ENCODE peak calls at places on chromosomes 3 and 15, in six cellular contexts. One of them, this sample, is unnamed.
A peak's percentile ranks its signal among the peaks of the same experiment; 100 is the strongest.

GRCh38 chr3:131582438-131582837 is 79.7 kb upstream of the MRPL3 start:
- DNase-seq in GM12878: no peak
- DNase-seq in H1: no peak
- DNase-seq in HepG2: no peak
- DNase-seq in SK-N-SH: no peak
- DNase-seq in K562: peak; percentile 53
- DNase-seq in this sample: no peak

GRCh38 chr3:73546961-73547360 is 77.8 kb downstream of the PDZRN3 start:
- DNase-seq in SK-N-SH: no peak
- DNase-seq in K562: no peak
- DNase-seq in GM12878: no peak
- DNase-seq in HepG2: no peak
- DNase-seq in H1: no peak
- DNase-seq in this sample: no peak

GRCh38 chr15:99409097-99409473 is 156.7 kb upstream of the MEF2A start:
- DNase-seq in GM12878: no peak
- DNase-seq in K562: no peak
- DNase-seq in HepG2: peak; percentile 66
- DNase-seq in SK-N-SH: peak; percentile 70
- DNase-seq in H1: peak; percentile 58
- DNase-seq in this sample: peak; percentile 38

GRCh38 chr15:98855067-98855814 is 152.4 kb downstream of the PGPEP1L start:
- DNase-seq in H1: no peak
- DNase-seq in GM12878: no peak
- DNase-seq in HepG2: no peak
- DNase-seq in SK-N-SH: no peak
- DNase-seq in K562: no peak
- DNase-seq in this sample: no peak

GRCh38 chr3:131231710-131232348 is 149.7 kb upstream of the NUDT16 start:
- DNase-seq in HepG2: peak; percentile 2
- DNase-seq in GM12878: no peak
- DNase-seq in H1: no peak
- DNase-seq in SK-N-SH: peak; percentile 9
- DNase-seq in K562: no peak
- DNase-seq in this sample: no peak

GRCh38 chr15:53872410-53872809 is 105.8 kb upstream of the UNC13C start:
- DNase-seq in HepG2: no peak
- DNase-seq in SK-N-SH: no peak
- DNase-seq in K562: no peak
- DNase-seq in GM12878: no peak
- DNase-seq in H1: no peak
- DNase-seq in this sample: no peak

GRCh38 chr15:59812185-59812870 is 123.2 kb upstream of the BNIP2 start:
- DNase-seq in H1: no peak
- DNase-seq in HepG2: no peak
- DNase-seq in GM12878: no peak
- DNase-seq in K562: no peak
- DNase-seq in SK-N-SH: no peak
- DNase-seq in this sample: no peak

GRCh38 chr3:156723182-156723619 is 48.8 kb downstream of the TIPARP start:
- DNase-seq in K562: no peak
- DNase-seq in H1: no peak
- DNase-seq in HepG2: no peak
- DNase-seq in GM12878: no peak
- DNase-seq in SK-N-SH: no peak
- DNase-seq in this sample: no peak

GRCh38 chr3:124780767-124781485 is 50.7 kb downstream of the UMPS start:
- DNase-seq in HepG2: no peak
- DNase-seq in GM12878: no peak
- DNase-seq in SK-N-SH: peak; percentile 41
- DNase-seq in H1: no peak
- DNase-seq in K562: no peak
- DNase-seq in this sample: no peak

GRCh38 chr15:76163429-76164020 is 103.7 kb downstream of the TMEM266 start:
- DNase-seq in HepG2: peak; percentile 43
- DNase-seq in SK-N-SH: peak; percentile 50
- DNase-seq in GM12878: no peak
- DNase-seq in K562: no peak
- DNase-seq in H1: no peak
- DNase-seq in this sample: no peak

GRCh38 chr3:161637559-161637958 is 141.0 kb downstream of the OTOL1 start:
- DNase-seq in GM12878: no peak
- DNase-seq in SK-N-SH: no peak
- DNase-seq in K562: no peak
- DNase-seq in HepG2: no peak
- DNase-seq in H1: no peak
- DNase-seq in this sample: no peak

GRCh38 chr3:101936419-101937331 is 87.4 kb downstream of the NFKBIZ start:
- DNase-seq in HepG2: no peak
- DNase-seq in GM12878: peak; percentile 95
- DNase-seq in SK-N-SH: no peak
- DNase-seq in H1: no peak
- DNase-seq in K562: no peak
- DNase-seq in this sample: no peak

GRCh38 chr3:182385356-182385755 is 407.9 kb upstream of the ATP11B start:
- DNase-seq in HepG2: no peak
- DNase-seq in SK-N-SH: no peak
- DNase-seq in K562: no peak
- DNase-seq in H1: no peak
- DNase-seq in GM12878: no peak
- DNase-seq in this sample: no peak
- TF ChIP-seq SIN3A in HepG2: no peak
- TF ChIP-seq SIN3A in SK-N-SH: no peak
- TF ChIP-seq SIN3A in K562: no peak
- TF ChIP-seq SIN3A in H1: no peak
- TF ChIP-seq SIN3A in GM12878: no peak
- TF ChIP-seq SIN3A in this sample: no peak

DNA sequence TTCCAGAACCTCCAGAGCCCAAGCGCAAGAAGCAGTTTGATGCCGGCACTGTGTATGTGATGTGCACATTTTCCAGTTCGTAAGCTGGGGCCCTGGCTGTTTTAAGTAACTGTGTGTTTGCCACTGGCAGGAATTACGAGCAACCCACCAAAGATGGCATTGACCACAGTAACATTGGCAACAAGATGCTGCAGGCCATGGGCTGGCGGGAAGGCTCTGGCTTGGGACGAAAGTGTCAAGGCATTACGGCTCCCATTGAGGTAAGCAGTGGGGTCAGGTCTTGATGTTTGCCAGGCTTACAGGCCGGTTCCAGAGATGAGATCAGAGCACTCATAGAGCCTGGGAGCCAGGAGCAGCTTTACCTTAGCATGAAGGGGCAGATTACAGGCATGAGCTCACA is 28.4 kb downstream of the RBM5 start:
- DNase-seq in H1: no peak
- DNase-seq in HepG2: no peak
- DNase-seq in SK-N-SH: no peak
- DNase-seq in GM12878: no peak
- DNase-seq in K562: no peak
- DNase-seq in this sample: no peak
- H4K20me1 ChIP-seq in H1: peaks cover 2% of the 10 kb centered on the region
- H4K20me1 ChIP-seq in HepG2: peaks cover 2% of the 10 kb centered on the region
- H4K20me1 ChIP-seq in SK-N-SH: peaks cover 23% of the 10 kb centered on the region
- H4K20me1 ChIP-seq in GM12878: peaks cover 7% of the 10 kb centered on the region
- H4K20me1 ChIP-seq in K562: peaks cover 11% of the 10 kb centered on the region
- H4K20me1 ChIP-seq in this sample: no peaks in the 10 kb centered on the region

DNA sequence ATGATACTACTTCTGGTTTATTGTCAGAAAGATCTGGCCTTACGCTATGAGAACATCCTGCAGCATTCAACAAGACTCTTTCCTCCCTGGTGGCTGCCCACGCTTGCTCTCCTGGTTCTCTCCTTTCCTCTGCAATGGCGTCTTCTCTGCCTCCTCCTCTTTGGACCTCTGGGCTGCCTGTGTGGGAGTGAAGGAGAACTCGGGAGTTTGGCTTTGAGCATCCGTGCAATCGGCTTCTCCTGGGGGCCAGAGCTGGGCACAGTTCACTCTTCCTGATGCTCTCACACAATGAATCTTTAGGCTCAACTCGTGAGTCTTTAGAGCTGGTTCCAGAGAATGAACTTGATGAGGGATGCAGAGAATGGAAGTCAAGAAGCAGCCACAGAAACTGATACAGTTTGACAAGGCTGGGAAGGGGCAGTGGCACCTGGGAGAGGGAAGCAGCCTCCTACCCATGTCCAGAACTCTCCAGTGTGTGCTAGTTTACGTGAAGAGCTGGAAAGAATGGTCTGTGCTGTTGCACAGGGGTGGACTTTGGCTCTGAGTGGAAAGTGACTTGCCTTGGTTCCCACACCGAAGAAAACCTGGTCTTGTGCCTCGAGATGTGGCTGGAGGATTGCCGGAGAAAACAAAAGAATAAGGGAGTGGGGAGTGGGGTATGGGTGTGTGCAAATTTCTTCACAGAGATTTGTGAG is 37.9 kb downstream of the RPLP1 start:
- DNase-seq in K562: no peak
- DNase-seq in H1: no peak
- DNase-seq in GM12878: no peak
- DNase-seq in HepG2: no peak
- DNase-seq in SK-N-SH: no peak
- DNase-seq in this sample: no peak
- TF ChIP-seq SIN3A in K562: no peak
- TF ChIP-seq SIN3A in H1: no peak
- TF ChIP-seq SIN3A in GM12878: no peak
- TF ChIP-seq SIN3A in HepG2: no peak
- TF ChIP-seq SIN3A in SK-N-SH: no peak
- TF ChIP-seq SIN3A in this sample: no peak

GRCh38 chr3:128071771-128072453 is 19.7 kb downstream of the SEC61A1 start:
- DNase-seq in H1: no peak
- DNase-seq in GM12878: no peak
- DNase-seq in K562: no peak
- DNase-seq in HepG2: no peak
- DNase-seq in SK-N-SH: no peak
- DNase-seq in this sample: no peak

GRCh38 chr3:128069271-128069670 is 17.0 kb downstream of the SEC61A1 start:
- DNase-seq in H1: no peak
- DNase-seq in HepG2: no peak
- DNase-seq in SK-N-SH: no peak
- DNase-seq in K562: no peak
- DNase-seq in GM12878: no peak
- DNase-seq in this sample: no peak

GRCh38 chr3:128072454-128073184 is 20.4 kb downstream of the SEC61A1 start:
- DNase-seq in H1: no peak
- DNase-seq in SK-N-SH: no peak
- DNase-seq in HepG2: no peak
- DNase-seq in K562: no peak
- DNase-seq in GM12878: no peak
- DNase-seq in this sample: no peak

GRCh38 chr3:128073185-128073725 is 21.0 kb downstream of the SEC61A1 start:
- DNase-seq in HepG2: no peak
- DNase-seq in K562: no peak
- DNase-seq in SK-N-SH: no peak
- DNase-seq in GM12878: no peak
- DNase-seq in H1: no peak
- DNase-seq in this sample: no peak

GRCh38 chr3:128070898-128071591 is 18.8 kb downstream of the SEC61A1 start:
- DNase-seq in SK-N-SH: no peak
- DNase-seq in HepG2: no peak
- DNase-seq in GM12878: no peak
- DNase-seq in H1: no peak
- DNase-seq in K562: no peak
- DNase-seq in this sample: no peak
- H4K20me1 ChIP-seq in SK-N-SH: peaks cover 87% of the 10 kb centered on the region
- H4K20me1 ChIP-seq in HepG2: peaks cover 19% of the 10 kb centered on the region
- H4K20me1 ChIP-seq in GM12878: peaks cover 5% of the 10 kb centered on the region
- H4K20me1 ChIP-seq in H1: peaks cover 9% of the 10 kb centered on the region
- H4K20me1 ChIP-seq in K562: peaks cover 13% of the 10 kb centered on the region
- H4K20me1 ChIP-seq in this sample: peaks cover 11% of the 10 kb centered on the region

GRCh38 chr15:39947401-39948197 is 13.7 kb downstream of the EIF2AK4 start:
- DNase-seq in HepG2: no peak
- DNase-seq in GM12878: no peak
- DNase-seq in SK-N-SH: no peak
- DNase-seq in K562: no peak
- DNase-seq in H1: no peak
- DNase-seq in this sample: no peak

GRCh38 chr15:39948817-39949216 is 14.9 kb downstream of the EIF2AK4 start:
- DNase-seq in GM12878: no peak
- DNase-seq in K562: no peak
- DNase-seq in H1: no peak
- DNase-seq in SK-N-SH: no peak
- DNase-seq in HepG2: peak; percentile 33
- DNase-seq in this sample: no peak

GRCh38 chr15:39944711-39945110 is 10.8 kb downstream of the EIF2AK4 start:
- DNase-seq in GM12878: no peak
- DNase-seq in K562: no peak
- DNase-seq in SK-N-SH: no peak
- DNase-seq in H1: no peak
- DNase-seq in HepG2: no peak
- DNase-seq in this sample: no peak

GRCh38 chr15:39942753-39943150 is 8.8 kb downstream of the EIF2AK4 start:
- DNase-seq in K562: no peak
- DNase-seq in GM12878: no peak
- DNase-seq in HepG2: no peak
- DNase-seq in H1: no peak
- DNase-seq in SK-N-SH: no peak
- DNase-seq in this sample: no peak

GRCh38 chr15:39946862-39947261 is 12.9 kb downstream of the EIF2AK4 start:
- DNase-seq in H1: no peak
- DNase-seq in GM12878: no peak
- DNase-seq in HepG2: no peak
- DNase-seq in SK-N-SH: no peak
- DNase-seq in K562: no peak
- DNase-seq in this sample: no peak
- TF ChIP-seq SIN3A in H1: no peak
- TF ChIP-seq SIN3A in GM12878: no peak
- TF ChIP-seq SIN3A in HepG2: no peak
- TF ChIP-seq SIN3A in SK-N-SH: no peak
- TF ChIP-seq SIN3A in K562: no peak
- TF ChIP-seq SIN3A in this sample: no peak

GRCh38 chr3:53174346-53175250 is 13.6 kb downstream of the PRKCD start:
- DNase-seq in HepG2: no peak
- DNase-seq in H1: no peak
- DNase-seq in GM12878: no peak
- DNase-seq in K562: no peak
- DNase-seq in SK-N-SH: no peak
- DNase-seq in this sample: no peak
- H4K20me1 ChIP-seq in HepG2: no peaks in the 10 kb centered on the region
- H4K20me1 ChIP-seq in H1: peaks cover 1% of the 10 kb centered on the region
- H4K20me1 ChIP-seq in GM12878: no peaks in the 10 kb centered on the region
- H4K20me1 ChIP-seq in K562: peaks cover 8% of the 10 kb centered on the region
- H4K20me1 ChIP-seq in SK-N-SH: peaks cover 5% of the 10 kb centered on the region
- H4K20me1 ChIP-seq in this sample: no peaks in the 10 kb centered on the region

DNA sequence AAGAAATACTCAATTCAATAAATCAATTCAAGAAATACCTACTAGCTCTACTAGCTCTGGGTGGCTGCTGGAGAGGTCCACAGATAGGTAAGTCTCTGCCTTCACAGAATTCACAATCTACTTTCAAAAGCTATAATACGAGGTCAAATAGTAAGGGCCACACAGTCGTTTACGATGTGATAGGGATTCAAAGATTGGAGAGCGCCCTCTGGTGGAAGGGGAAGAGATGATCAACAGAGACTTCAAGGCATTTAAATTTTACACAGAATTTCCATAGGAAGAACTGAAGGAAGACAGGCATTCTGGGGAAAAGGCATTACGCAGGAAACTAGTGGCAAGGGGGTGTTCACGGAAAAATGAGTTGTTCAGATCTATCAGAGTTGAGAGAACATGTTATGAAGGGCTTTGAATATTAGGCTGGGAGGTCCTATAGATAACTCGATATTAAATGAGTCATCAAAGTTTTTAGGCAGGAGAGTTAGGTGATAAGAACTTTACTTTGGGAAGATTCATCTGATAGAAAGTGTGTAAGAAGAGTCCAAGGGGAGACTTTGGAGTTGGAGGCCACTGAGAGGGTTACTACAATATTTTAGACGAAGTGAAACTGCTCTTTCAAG is 128.8 kb downstream of the FRMD5 start:
- DNase-seq in HepG2: peak; percentile 71
- DNase-seq in GM12878: peak; percentile 25
- DNase-seq in H1: peak; percentile 73
- DNase-seq in K562: peak; percentile 54
- DNase-seq in SK-N-SH: peak; percentile 8
- DNase-seq in this sample: peak; percentile 68
- TF ChIP-seq SIN3A in HepG2: no peak
- TF ChIP-seq SIN3A in GM12878: no peak
- TF ChIP-seq SIN3A in H1: no peak
- TF ChIP-seq SIN3A in K562: no peak
- TF ChIP-seq SIN3A in SK-N-SH: no peak
- TF ChIP-seq SIN3A in this sample: no peak

This sample was measured in HCT116.